ENCODE peak calls at places on chromosomes 7 and 10, in seven cellular contexts. One of them, this sample, is unnamed.

GRCh38 chr7:513521-514166 is 6.0 kb downstream of the PDGFA start:
- DNase-seq in HL-60: no peak
- DNase-seq in EH: peak
- DNase-seq in WERI-Rb-1: no peak
- DNase-seq in left kidney: no peak
- DNase-seq in ovary: no peak
- DNase-seq in amygdala: no peak
- DNase-seq in this sample: no peak

GRCh38 chr7:3760696-3761095 is 459.6 kb downstream of the SDK1 start:
- DNase-seq in HL-60: no peak
- DNase-seq in EH: no peak
- DNase-seq in WERI-Rb-1: no peak
- DNase-seq in left kidney: no peak
- DNase-seq in ovary: no peak
- DNase-seq in amygdala: no peak
- DNase-seq in this sample: no peak

GRCh38 chr7:42986213-42986612 is 54.0 kb downstream of the MRPL32 start:
- DNase-seq in HL-60: no peak
- DNase-seq in EH: no peak
- DNase-seq in WERI-Rb-1: no peak
- DNase-seq in left kidney: no peak
- DNase-seq in ovary: no peak
- DNase-seq in amygdala: no peak
- DNase-seq in this sample: no peak

GRCh38 chr10:30383366-30383765 is 34.3 kb upstream of the MTPAP start:
- DNase-seq in HL-60: no peak
- DNase-seq in EH: no peak
- DNase-seq in WERI-Rb-1: no peak
- DNase-seq in left kidney: peak
- DNase-seq in ovary: no peak
- DNase-seq in amygdala: no peak
- DNase-seq in this sample: no peak

GRCh38 chr10:61020420-61021158 is 76.6 kb upstream of the RHOBTB1 start:
- DNase-seq in HL-60: no peak
- DNase-seq in EH: no peak
- DNase-seq in WERI-Rb-1: no peak
- DNase-seq in left kidney: no peak
- DNase-seq in ovary: no peak
- DNase-seq in amygdala: no peak
- DNase-seq in this sample: no peak

GRCh38 chr7:7266257-7266656 is 83.9 kb downstream of the C1GALT1 start:
- DNase-seq in HL-60: no peak
- DNase-seq in EH: no peak
- DNase-seq in WERI-Rb-1: no peak
- DNase-seq in left kidney: no peak
- DNase-seq in ovary: no peak
- DNase-seq in amygdala: no peak
- DNase-seq in this sample: no peak

GRCh38 chr10:28906934-28907333 is 229.6 kb downstream of the BAMBI start:
- DNase-seq in HL-60: no peak
- DNase-seq in EH: peak
- DNase-seq in WERI-Rb-1: no peak
- DNase-seq in left kidney: no peak
- DNase-seq in ovary: no peak
- DNase-seq in amygdala: no peak
- DNase-seq in this sample: no peak

GRCh38 chr10:77355844-77356243 is 281.8 kb downstream of the KCNMA1 start:
- DNase-seq in HL-60: no peak
- DNase-seq in EH: peak
- DNase-seq in WERI-Rb-1: no peak
- DNase-seq in left kidney: no peak
- DNase-seq in ovary: no peak
- DNase-seq in amygdala: no peak
- DNase-seq in this sample: peak

GRCh38 chr7:134355925-134356324 is 39.2 kb upstream of the SLC35B4 start:
- DNase-seq in HL-60: peak
- DNase-seq in EH: no peak
- DNase-seq in WERI-Rb-1: no peak
- DNase-seq in left kidney: peak
- DNase-seq in ovary: no peak
- DNase-seq in amygdala: no peak
- DNase-seq in this sample: no peak

GRCh38 chr7:93011351-93012294 is 106.2 kb downstream of the SAMD9 start:
- DNase-seq in HL-60: no peak
- DNase-seq in EH: peak
- DNase-seq in WERI-Rb-1: no peak
- DNase-seq in left kidney: no peak
- DNase-seq in ovary: no peak
- DNase-seq in amygdala: no peak
- DNase-seq in this sample: no peak

GRCh38 chr10:81576336-81576735 is 298.7 kb upstream of the NRG3 start:
- DNase-seq in HL-60: no peak
- DNase-seq in EH: no peak
- DNase-seq in WERI-Rb-1: no peak
- DNase-seq in left kidney: no peak
- DNase-seq in ovary: no peak
- DNase-seq in amygdala: no peak
- DNase-seq in this sample: no peak

GRCh38 chr10:91604462-91604935 is 28.4 kb downstream of the PPP1R3C start:
- DNase-seq in HL-60: no peak
- DNase-seq in EH: no peak
- DNase-seq in WERI-Rb-1: no peak
- DNase-seq in left kidney: peak
- DNase-seq in ovary: no peak
- DNase-seq in amygdala: no peak
- DNase-seq in this sample: no peak

GRCh38 chr7:42502022-42502421 is 265.0 kb upstream of the GLI3 start:
- DNase-seq in HL-60: no peak
- DNase-seq in EH: peak
- DNase-seq in WERI-Rb-1: no peak
- DNase-seq in left kidney: no peak
- DNase-seq in ovary: no peak
- DNase-seq in amygdala: no peak
- DNase-seq in this sample: peak

GRCh38 chr10:45241865-45242518 is 73.4 kb downstream of the OR13A1 start:
- DNase-seq in HL-60: no peak
- DNase-seq in EH: no peak
- DNase-seq in WERI-Rb-1: no peak
- DNase-seq in left kidney: no peak
- DNase-seq in ovary: no peak
- DNase-seq in amygdala: no peak
- DNase-seq in this sample: no peak

GRCh38 chr10:44660271-44660670 is 250.9 kb upstream of the TMEM72 start:
- DNase-seq in HL-60: no peak
- DNase-seq in EH: peak
- DNase-seq in WERI-Rb-1: no peak
- DNase-seq in left kidney: no peak
- DNase-seq in ovary: no peak
- DNase-seq in amygdala: no peak
- DNase-seq in this sample: no peak

GRCh38 chr10:73076361-73077183 is 20.1 kb downstream of the P4HA1 start:
- DNase-seq in HL-60: peak
- DNase-seq in EH: peak
- DNase-seq in WERI-Rb-1: no peak
- DNase-seq in left kidney: peak
- DNase-seq in ovary: peak
- DNase-seq in amygdala: no peak
- DNase-seq in this sample: no peak

GRCh38 chr7:149716007-149716931 is 57.1 kb downstream of the ZNF467 start:
- DNase-seq in HL-60: no peak
- DNase-seq in EH: peak
- DNase-seq in WERI-Rb-1: no peak
- DNase-seq in left kidney: no peak
- DNase-seq in ovary: no peak
- DNase-seq in amygdala: no peak
- DNase-seq in this sample: peak

GRCh38 chr10:52119507-52119906 is 194.6 kb upstream of the DKK1 start:
- DNase-seq in HL-60: no peak
- DNase-seq in EH: no peak
- DNase-seq in WERI-Rb-1: no peak
- DNase-seq in left kidney: no peak
- DNase-seq in ovary: no peak
- DNase-seq in amygdala: no peak
- DNase-seq in this sample: no peak

GRCh38 chr7:155461631-155462030 is 3.7 kb downstream of the EN2 start:
- DNase-seq in HL-60: no peak
- DNase-seq in EH: no peak
- DNase-seq in WERI-Rb-1: no peak
- DNase-seq in left kidney: no peak
- DNase-seq in ovary: no peak
- DNase-seq in amygdala: no peak
- DNase-seq in this sample: no peak

GRCh38 chr7:87344446-87344845 is 1.0 kb upstream of the CROT start:
- DNase-seq in HL-60: no peak
- DNase-seq in EH: no peak
- DNase-seq in WERI-Rb-1: no peak
- DNase-seq in left kidney: peak
- DNase-seq in ovary: no peak
- DNase-seq in amygdala: no peak
- DNase-seq in this sample: no peak

GRCh38 chr7:92987095-92987494 is 130.7 kb downstream of the SAMD9 start:
- DNase-seq in HL-60: no peak
- DNase-seq in EH: peak
- DNase-seq in WERI-Rb-1: no peak
- DNase-seq in left kidney: no peak
- DNase-seq in ovary: no peak
- DNase-seq in amygdala: no peak
- DNase-seq in this sample: no peak

GRCh38 chr7:77759294-77759889 is 38.8 kb downstream of the TMEM60 start:
- DNase-seq in HL-60: peak
- DNase-seq in EH: peak
- DNase-seq in WERI-Rb-1: peak
- DNase-seq in left kidney: peak
- DNase-seq in ovary: no peak
- DNase-seq in amygdala: no peak
- DNase-seq in this sample: peak

GRCh38 chr7:1151156-1151555 is 8.8 kb downstream of the ZFAND2A start:
- DNase-seq in HL-60: no peak
- DNase-seq in EH: no peak
- DNase-seq in WERI-Rb-1: no peak
- DNase-seq in left kidney: no peak
- DNase-seq in ovary: peak
- DNase-seq in amygdala: no peak
- DNase-seq in this sample: no peak

GRCh38 chr7:51309361-51310130 is 7.1 kb downstream of the COBL start:
- DNase-seq in HL-60: no peak
- DNase-seq in EH: no peak
- DNase-seq in WERI-Rb-1: peak
- DNase-seq in left kidney: no peak
- DNase-seq in ovary: no peak
- DNase-seq in amygdala: no peak
- DNase-seq in this sample: no peak

GRCh38 chr10:119370972-119371703 is 163.8 kb downstream of the GRK5 start:
- DNase-seq in HL-60: no peak
- DNase-seq in EH: peak
- DNase-seq in WERI-Rb-1: no peak
- DNase-seq in left kidney: peak
- DNase-seq in ovary: peak
- DNase-seq in amygdala: no peak
- DNase-seq in this sample: no peak